ENCODE peak calls at places on chromosomes 13 and 19, in ten cellular contexts. T is CD8-positive, alpha-beta T cell; W is mammary epithelial cell; E is foreskin fibroblast; S is Calu3; D is ovary; O is cardiac muscle cell; U is lower lobe of right lung; R is body of pancreas; B is omental fat pad. K is an unnamed sample.
A peak's percentile ranks its signal among the peaks of the same experiment; 100 is the strongest.

GRCh38 chr19:17985037-17985818 is 18.3 kb downstream of the KCNN1 start:
- DNase-seq in T (no peak), R (no peak), U (no peak), W (no peak), D (no peak), S (no peak), O (no peak), B (no peak), E (no peak), K (no peak)

GRCh38 chr19:31338069-31338767 is 11.0 kb downstream of the TSHZ3 start:
- DNase-seq in R (peak; percentile 53), U (no peak), E (peak; percentile 80), O (peak; percentile 79), D (peak; percentile 85), S (no peak), W (no peak), B (no peak), T (no peak), K (no peak)

GRCh38 chr13:99465454-99465853 is 35.8 kb upstream of the TM9SF2 start:
- DNase-seq in O (no peak), B (no peak), T (no peak), D (no peak), E (no peak), W (no peak), R (no peak), S (no peak), U (no peak), K (no peak)

GRCh38 chr19:43318796-43319314 is 34.6 kb upstream of the CD177 start:
- DNase-seq in E (no peak), U (no peak), W (no peak), O (no peak), T (no peak), D (no peak), B (no peak), R (no peak), S (no peak), K (no peak)

GRCh38 chr13:52615817-52616216 is 26.4 kb upstream of the HNRNPA1L2 start:
- DNase-seq in E (no peak), D (no peak), U (no peak), W (no peak), B (no peak), R (no peak), O (no peak), T (no peak), S (no peak), K (no peak)

GRCh38 chr19:46728693-46729339 is 11.9 kb upstream of the PRKD2 start:
- DNase-seq in R (peak; percentile 74), T (peak; percentile 72), O (peak; percentile 74), W (no peak), E (peak; percentile 82), S (peak; percentile 87), B (peak; percentile 63), D (peak; percentile 85), U (peak; percentile 87), K (no peak)

GRCh38 chr13:113881614-113882265 is 17.9 kb upstream of the GAS6 start:
- DNase-seq in S (no peak), E (peak; percentile 12), R (peak; percentile 83), D (no peak), B (no peak), U (no peak), O (peak; percentile 23), T (no peak), W (peak; percentile 56), K (no peak)

GRCh38 chr19:53876651-53877224 is 5.3 kb upstream of the PRKCG start:
- DNase-seq in R (no peak), O (no peak), D (no peak), T (no peak), U (no peak), E (peak; percentile 15), W (no peak), B (no peak), S (no peak), K (no peak)

GRCh38 chr19:8451885-8452284 is 7.1 kb downstream of the HNRNPM start:
- DNase-seq in T (no peak), D (no peak), R (no peak), B (no peak), E (peak; percentile 79), O (no peak), W (peak; percentile 88), U (no peak), S (peak; percentile 53), K (no peak)

GRCh38 chr13:38902551-38902950 is 88.1 kb downstream of the STOML3 start:
- DNase-seq in W (peak; percentile 80), T (no peak), U (no peak), S (no peak), R (no peak), D (no peak), O (no peak), E (no peak), B (no peak), K (no peak)

GRCh38 chr19:41657157-41657556 is 30.3 kb upstream of the CEACAM4 start:
- DNase-seq in O (no peak), T (no peak), R (no peak), E (no peak), B (no peak), D (no peak), U (no peak), W (no peak), S (peak; percentile 64), K (no peak)

GRCh38 chr13:113974304-113975281 is 717 bp upstream of the C13orf46 start:
- DNase-seq in D (peak; percentile 10), T (no peak), E (no peak), W (no peak), B (no peak), R (no peak), U (peak; percentile 41), O (no peak), S (no peak), K (no peak)

GRCh38 chr19:1131718-1132552 is 28.1 kb downstream of the GPX4 start:
- DNase-seq in E (peak; percentile 97), T (peak; percentile 79), B (peak; percentile 85), W (peak; percentile 83), U (peak; percentile 95), S (peak; percentile 81), D (peak; percentile 77), R (peak; percentile 85), O (peak; percentile 73), K (peak; percentile 81)
- TF ChIP-seq CTCF in E (peak; percentile 10), T (no peak), B (no peak), W (no peak), U (peak; percentile 10), S (no peak), D (peak; percentile 33), R (no peak), O (peak; percentile 27), K (no peak)

GRCh38 chr13:103236213-103236612 is 170.0 kb upstream of the SLC10A2 start:
- DNase-seq in B (no peak), D (no peak), S (no peak), W (peak; percentile 52), T (no peak), O (no peak), R (no peak), U (no peak), E (peak; percentile 47), K (no peak)
- TF ChIP-seq CTCF in B (no peak), D (no peak), S (no peak), W (peak; percentile 49), T (no peak), O (peak; percentile 19), R (no peak), U (no peak), E (no peak), K (no peak)

GRCh38 chr19:2723345-2723715 is 2.2 kb upstream of the DIRAS1 start:
- DNase-seq in R (no peak), W (no peak), D (no peak), U (no peak), S (no peak), O (no peak), B (no peak), T (no peak), E (no peak), K (no peak)

GRCh38 chr19:2726160-2726855 is 5.1 kb upstream of the DIRAS1 start:
- DNase-seq in D (no peak), E (no peak), W (no peak), T (no peak), B (no peak), S (no peak), U (no peak), O (no peak), R (peak; percentile 76), K (no peak)

GRCh38 chr19:2722541-2723344 is 1.6 kb upstream of the DIRAS1 start:
- DNase-seq in T (no peak), S (peak; percentile 24), U (peak; percentile 65), W (peak; percentile 62), B (peak; percentile 48), E (peak; percentile 92), O (peak; percentile 34), R (peak; percentile 57), D (peak; percentile 81), K (peak; percentile 52)

GRCh38 chr19:2723747-2724146 is 2.6 kb upstream of the DIRAS1 start:
- DNase-seq in E (no peak), S (no peak), O (no peak), B (no peak), W (no peak), R (no peak), U (no peak), T (no peak), D (no peak), K (no peak)

GRCh38 chr19:2724148-2724557 is 3.0 kb upstream of the DIRAS1 start:
- DNase-seq in W (no peak), S (no peak), U (no peak), O (no peak), E (no peak), T (no peak), D (no peak), R (no peak), B (no peak), K (no peak)
- TF ChIP-seq CTCF in W (no peak), S (no peak), U (no peak), O (peak; percentile 5), E (no peak), T (no peak), D (no peak), R (no peak), B (no peak), K (no peak)

GRCh38 chr13:23579072-23579885 is 9.1 kb downstream of the TNFRSF19 start:
- DNase-seq in U (peak; percentile 94), W (peak; percentile 82), R (peak; percentile 90), D (peak; percentile 96), O (peak; percentile 93), E (peak; percentile 94), S (peak; percentile 94), T (peak; percentile 89), B (peak; percentile 82), K (peak; percentile 52)
- TF ChIP-seq CTCF in U (no peak), W (no peak), R (no peak), D (no peak), O (no peak), E (no peak), S (no peak), T (no peak), B (no peak), K (no peak)